ENCODE peak calls at places on chromosomes 1 and 21, in nine cellular contexts. I is ACHN; W is cardiac septum; J is activated CD4-positive, alpha-beta T cell treated with anti-CD3 and anti-CD28 coated beads for 24 hours; G is progenitor cell of endocrine pancreas; Z is AG20443; X is A172; N is CD8-positive, alpha-beta T cell; K is H54. V is an unnamed sample.

GRCh38 chr1:58628987-58629598 is 52.0 kb upstream of the TACSTD2 start:
- DNase-seq in J (no peak), G (no peak), K (no peak), N (no peak), X (peak), Z (peak), W (no peak), I (peak), V (no peak)

GRCh38 chr1:164602142-164602429 is 43.1 kb downstream of the PBX1 start:
- DNase-seq in X (no peak), W (no peak), N (no peak), I (peak), Z (peak), K (no peak), G (peak), J (no peak), V (no peak)

GRCh38 chr1:9150582-9151290 is 21.8 kb upstream of the GPR157 start:
- DNase-seq in X (no peak), J (no peak), I (no peak), W (no peak), G (no peak), Z (no peak), N (no peak), K (no peak), V (no peak)

GRCh38 chr1:76843821-76844448 is 23.3 kb upstream of the ST6GALNAC5 start:
- DNase-seq in Z (no peak), W (no peak), J (no peak), G (no peak), I (no peak), K (no peak), X (no peak), N (no peak), V (no peak)

GRCh38 chr1:189874715-189875440 is 602.8 kb downstream of the BRINP3 start:
- DNase-seq in N (no peak), G (no peak), K (no peak), J (no peak), Z (no peak), I (no peak), X (no peak), W (no peak), V (no peak)

GRCh38 chr1:51990478-51990965 is at the start of gene RAB3B:
- DNase-seq in K (peak), J (peak), X (peak), W (no peak), I (peak), Z (peak), G (peak), N (peak), V (no peak)

GRCh38 chr21:45415943-45416611 is 11.1 kb downstream of the COL18A1 start:
- DNase-seq in G (no peak), W (no peak), X (no peak), K (no peak), J (no peak), I (no peak), N (no peak), Z (no peak), V (peak)

GRCh38 chr1:71587961-71588360 is 507.1 kb upstream of the ZRANB2 start:
- DNase-seq in W (no peak), I (peak), X (no peak), G (no peak), Z (peak), J (no peak), N (no peak), K (no peak), V (no peak)

GRCh38 chr1:150066838-150067183 is 765 bp upstream of the VPS45 start:
- DNase-seq in N (peak), X (no peak), J (no peak), K (no peak), G (peak), I (no peak), W (peak), Z (no peak), V (peak)

GRCh38 chr21:43210454-43211084 is 41.8 kb downstream of the CRYAA start:
- DNase-seq in Z (no peak), W (no peak), G (peak), X (no peak), K (no peak), N (peak), J (no peak), I (no peak), V (peak)

GRCh38 chr1:56797079-56797685 is 22.0 kb downstream of the FYB2 start:
- DNase-seq in Z (no peak), X (peak), W (peak), K (no peak), I (no peak), N (no peak), J (no peak), G (no peak), V (no peak)

GRCh38 chr1:203906932-203907331 is 45.5 kb downstream of the SNRPE start:
- DNase-seq in N (no peak), J (no peak), G (no peak), Z (peak), W (no peak), X (peak), I (peak), K (peak), V (no peak)

GRCh38 chr1:33170351-33171274 is 11.2 kb downstream of the TRIM62 start:
- DNase-seq in N (no peak), I (no peak), K (no peak), Z (no peak), G (no peak), W (peak), J (no peak), X (no peak), V (no peak)

GRCh38 chr1:22585471-22585870 is 22.2 kb downstream of the EPHA8 start:
- DNase-seq in X (no peak), K (no peak), W (no peak), Z (no peak), J (no peak), I (no peak), N (no peak), G (no peak), V (no peak)

GRCh38 chr1:215458084-215458483 is 109.0 kb upstream of the KCTD3 start:
- DNase-seq in N (no peak), J (no peak), X (no peak), K (no peak), W (no peak), Z (no peak), I (no peak), G (no peak), V (no peak)

GRCh38 chr1:17059391-17060128 is 5.7 kb upstream of the SDHB start:
- DNase-seq in W (peak), J (no peak), X (peak), N (peak), I (peak), Z (peak), G (peak), K (peak), V (peak)

GRCh38 chr1:32539584-32540571 is 651 bp downstream of the ZBTB8A start:
- DNase-seq in X (peak), K (peak), N (peak), W (peak), G (peak), J (no peak), Z (peak), I (peak), V (no peak)

GRCh38 chr1:51425273-51425672 is 93.8 kb downstream of the EPS15 start:
- DNase-seq in J (no peak), I (no peak), Z (no peak), X (no peak), W (no peak), N (no peak), K (no peak), G (no peak), V (no peak)

GRCh38 chr1:204251286-204251685 is 37.5 kb upstream of the GOLT1A start:
- DNase-seq in G (no peak), N (no peak), J (no peak), W (no peak), I (no peak), Z (no peak), K (no peak), X (no peak), V (no peak)

GRCh38 chr1:244075247-244075722 is 24.2 kb downstream of the ZBTB18 start:
- DNase-seq in N (no peak), J (no peak), Z (peak), I (peak), K (no peak), X (peak), G (no peak), W (no peak), V (no peak)

GRCh38 chr1:55727010-55727409 is 511.8 kb upstream of the USP24 start:
- DNase-seq in N (no peak), K (peak), Z (peak), I (peak), X (peak), W (no peak), J (no peak), G (no peak), V (no peak)

GRCh38 chr1:197675475-197676324 is 99.6 kb downstream of the DENND1B start:
- DNase-seq in X (no peak), K (no peak), I (peak), G (no peak), J (no peak), W (no peak), N (no peak), Z (peak), V (no peak)

GRCh38 chr21:42905195-42905594 is 12.1 kb downstream of the NDUFV3 start:
- DNase-seq in W (no peak), X (no peak), I (no peak), K (no peak), N (no peak), J (no peak), Z (no peak), G (no peak), V (no peak)

GRCh38 chr21:35075546-35075945 is 26.4 kb upstream of the RUNX1 start:
- DNase-seq in N (no peak), K (no peak), J (no peak), Z (peak), W (no peak), I (no peak), X (peak), G (no peak), V (no peak)

GRCh38 chr1:91557039-91557690 is 56.5 kb downstream of the CDC7 start:
- DNase-seq in K (no peak), Z (no peak), I (no peak), X (no peak), J (no peak), W (no peak), N (no peak), G (no peak), V (no peak)

GRCh38 chr1:15058261-15058660 is 95.3 kb upstream of the TMEM51 start:
- DNase-seq in N (no peak), W (no peak), X (no peak), J (no peak), K (no peak), Z (no peak), I (no peak), G (no peak), V (no peak)

GRCh38 chr1:33183306-33183705 is 1.5 kb upstream of the TRIM62 start:
- DNase-seq in J (no peak), X (no peak), N (no peak), I (no peak), Z (no peak), G (no peak), K (no peak), W (no peak), V (no peak)

GRCh38 chr1:3721955-3722465 is 30.2 kb upstream of the CCDC27 start:
- DNase-seq in W (no peak), Z (no peak), K (no peak), J (no peak), X (no peak), N (no peak), I (no peak), G (no peak), V (no peak)

GRCh38 chr1:156308078-156308477 is 9.0 kb upstream of the VHLL start:
- DNase-seq in I (no peak), X (peak), N (no peak), J (no peak), Z (peak), G (no peak), K (no peak), W (no peak), V (no peak)

GRCh38 chr1:44300882-44301281 is 54.2 kb downstream of the ERI3 start:
- DNase-seq in G (no peak), Z (no peak), X (no peak), K (no peak), N (no peak), W (no peak), I (no peak), J (no peak), V (no peak)

GRCh38 chr1:210434224-210434623 is 105.5 kb downstream of the HHAT start:
- DNase-seq in J (no peak), X (no peak), G (no peak), I (no peak), N (no peak), Z (no peak), W (no peak), K (no peak), V (no peak)

GRCh38 chr1:201644197-201644596 is 105.3 kb downstream of the NAV1 start:
- DNase-seq in K (no peak), N (no peak), W (no peak), X (no peak), I (no peak), G (no peak), Z (no peak), J (no peak), V (no peak)

GRCh38 chr1:116457944-116458343 is 84.9 kb downstream of the ATP1A1 start:
- DNase-seq in I (no peak), K (no peak), G (no peak), Z (no peak), J (no peak), N (no peak), W (no peak), X (no peak), V (no peak)

GRCh38 chr1:238063454-238063853 is 172.7 kb upstream of the ZP4 start:
- DNase-seq in Z (no peak), X (peak), W (no peak), K (peak), N (no peak), I (peak), J (no peak), G (no peak), V (no peak)

GRCh38 chr1:201754353-201754752 is 74.6 kb upstream of the IPO9 start:
- DNase-seq in X (no peak), Z (no peak), K (no peak), N (no peak), G (no peak), W (no peak), I (no peak), J (no peak), V (no peak)

GRCh38 chr1:2386636-2387611 is 4.4 kb downstream of the MORN1 start:
- DNase-seq in Z (no peak), N (no peak), X (no peak), K (no peak), W (no peak), G (no peak), I (no peak), J (no peak), V (peak)

GRCh38 chr1:197180252-197180878 is 33.9 kb upstream of the ASPM start:
- DNase-seq in X (peak), K (no peak), J (no peak), I (peak), N (no peak), Z (peak), W (no peak), G (no peak), V (no peak)

GRCh38 chr1:178645826-178646200 is 79.2 kb upstream of the RALGPS2 start:
- DNase-seq in J (no peak), Z (peak), N (no peak), G (no peak), K (no peak), X (peak), W (no peak), I (no peak), V (no peak)

GRCh38 chr1:61356995-61357394 is 274.6 kb downstream of the NFIA start:
- DNase-seq in N (no peak), I (no peak), J (no peak), W (no peak), K (no peak), X (no peak), Z (no peak), G (no peak), V (no peak)

GRCh38 chr1:53715478-53715877 is 23.5 kb downstream of the GLIS1 start:
- DNase-seq in W (no peak), X (no peak), I (peak), Z (peak), J (no peak), N (no peak), K (no peak), G (peak), V (no peak)